ENCODE peak calls at places on chromosome 4, in seven cellular contexts. One of them, this sample, is unnamed.

GRCh38 chr4:72312032-72312650 is 256.9 kb downstream of the ADAMTS3 start:
- DNase-seq in activated T-helper 1 cell treated with Interleukin-2 at 50 U/mL for 16 hours: no peak
- DNase-seq in activated naive CD4-positive, alpha-beta T cell treated with anti-CD3 and anti-CD28 coated beads for 36 hours: no peak
- DNase-seq in Right ventricle myocardium superior: peak; percentile 82
- DNase-seq in germinal center: no peak
- DNase-seq in activated gamma-delta T cell: no peak
- DNase-seq in GM04504: peak; percentile 87
- DNase-seq in this sample: peak; percentile 66

GRCh38 chr4:16293205-16293860 is 67.1 kb upstream of the TAPT1 start:
- DNase-seq in activated T-helper 1 cell treated with Interleukin-2 at 50 U/mL for 16 hours: no peak
- DNase-seq in activated naive CD4-positive, alpha-beta T cell treated with anti-CD3 and anti-CD28 coated beads for 36 hours: no peak
- DNase-seq in Right ventricle myocardium superior: no peak
- DNase-seq in germinal center: no peak
- DNase-seq in activated gamma-delta T cell: no peak
- DNase-seq in GM04504: no peak
- DNase-seq in this sample: no peak

GRCh38 chr4:53744446-53745160 is 153.3 kb upstream of the LNX1 start:
- DNase-seq in activated T-helper 1 cell treated with Interleukin-2 at 50 U/mL for 16 hours: no peak
- DNase-seq in activated naive CD4-positive, alpha-beta T cell treated with anti-CD3 and anti-CD28 coated beads for 36 hours: no peak
- DNase-seq in Right ventricle myocardium superior: no peak
- DNase-seq in germinal center: no peak
- DNase-seq in activated gamma-delta T cell: no peak
- DNase-seq in GM04504: no peak
- DNase-seq in this sample: no peak

GRCh38 chr4:59818656-59819055 is 1381.5 kb upstream of the ADGRL3 start:
- DNase-seq in activated T-helper 1 cell treated with Interleukin-2 at 50 U/mL for 16 hours: no peak
- DNase-seq in activated naive CD4-positive, alpha-beta T cell treated with anti-CD3 and anti-CD28 coated beads for 36 hours: no peak
- DNase-seq in Right ventricle myocardium superior: no peak
- DNase-seq in germinal center: no peak
- DNase-seq in activated gamma-delta T cell: no peak
- DNase-seq in GM04504: no peak
- DNase-seq in this sample: no peak

GRCh38 chr4:105558277-105558676 is 5.9 kb downstream of the ARHGEF38 start:
- DNase-seq in activated T-helper 1 cell treated with Interleukin-2 at 50 U/mL for 16 hours: no peak
- DNase-seq in activated naive CD4-positive, alpha-beta T cell treated with anti-CD3 and anti-CD28 coated beads for 36 hours: no peak
- DNase-seq in Right ventricle myocardium superior: no peak
- DNase-seq in germinal center: no peak
- DNase-seq in activated gamma-delta T cell: no peak
- DNase-seq in GM04504: no peak
- DNase-seq in this sample: no peak

GRCh38 chr4:138182838-138183426 is 59.2 kb downstream of the SLC7A11 start:
- DNase-seq in activated T-helper 1 cell treated with Interleukin-2 at 50 U/mL for 16 hours: no peak
- DNase-seq in activated naive CD4-positive, alpha-beta T cell treated with anti-CD3 and anti-CD28 coated beads for 36 hours: no peak
- DNase-seq in Right ventricle myocardium superior: no peak
- DNase-seq in germinal center: peak; percentile 12
- DNase-seq in activated gamma-delta T cell: no peak
- DNase-seq in GM04504: peak; percentile 18
- DNase-seq in this sample: no peak

GRCh38 chr4:158914178-158914577 is 145.4 kb downstream of the FNIP2 start:
- DNase-seq in activated T-helper 1 cell treated with Interleukin-2 at 50 U/mL for 16 hours: no peak
- DNase-seq in activated naive CD4-positive, alpha-beta T cell treated with anti-CD3 and anti-CD28 coated beads for 36 hours: no peak
- DNase-seq in Right ventricle myocardium superior: no peak
- DNase-seq in germinal center: no peak
- DNase-seq in activated gamma-delta T cell: no peak
- DNase-seq in GM04504: peak; percentile 70
- DNase-seq in this sample: peak; percentile 59

GRCh38 chr4:138035781-138036258 is 206.3 kb downstream of the SLC7A11 start:
- DNase-seq in activated T-helper 1 cell treated with Interleukin-2 at 50 U/mL for 16 hours: no peak
- DNase-seq in activated naive CD4-positive, alpha-beta T cell treated with anti-CD3 and anti-CD28 coated beads for 36 hours: no peak
- DNase-seq in Right ventricle myocardium superior: no peak
- DNase-seq in germinal center: peak; percentile 75
- DNase-seq in activated gamma-delta T cell: no peak
- DNase-seq in GM04504: no peak
- DNase-seq in this sample: peak; percentile 69

GRCh38 chr4:147768113-147768512 is 36.2 kb downstream of the ARHGAP10 start:
- DNase-seq in activated T-helper 1 cell treated with Interleukin-2 at 50 U/mL for 16 hours: no peak
- DNase-seq in activated naive CD4-positive, alpha-beta T cell treated with anti-CD3 and anti-CD28 coated beads for 36 hours: peak; percentile 22
- DNase-seq in Right ventricle myocardium superior: no peak
- DNase-seq in germinal center: no peak
- DNase-seq in activated gamma-delta T cell: no peak
- DNase-seq in GM04504: peak; percentile 61
- DNase-seq in this sample: no peak

GRCh38 chr4:182826391-182826790 is 90.8 kb downstream of the DCTD start:
- DNase-seq in activated T-helper 1 cell treated with Interleukin-2 at 50 U/mL for 16 hours: no peak
- DNase-seq in activated naive CD4-positive, alpha-beta T cell treated with anti-CD3 and anti-CD28 coated beads for 36 hours: peak; percentile 46
- DNase-seq in Right ventricle myocardium superior: no peak
- DNase-seq in germinal center: no peak
- DNase-seq in activated gamma-delta T cell: no peak
- DNase-seq in GM04504: no peak
- DNase-seq in this sample: no peak

GRCh38 chr4:7105261-7105660 is 37.4 kb upstream of the GRPEL1 start:
- DNase-seq in activated T-helper 1 cell treated with Interleukin-2 at 50 U/mL for 16 hours: no peak
- DNase-seq in activated naive CD4-positive, alpha-beta T cell treated with anti-CD3 and anti-CD28 coated beads for 36 hours: no peak
- DNase-seq in Right ventricle myocardium superior: no peak
- DNase-seq in germinal center: no peak
- DNase-seq in activated gamma-delta T cell: no peak
- DNase-seq in GM04504: no peak
- DNase-seq in this sample: no peak

GRCh38 chr4:88528861-88529260 is 5.3 kb upstream of the PYURF start:
- DNase-seq in activated T-helper 1 cell treated with Interleukin-2 at 50 U/mL for 16 hours: no peak
- DNase-seq in activated naive CD4-positive, alpha-beta T cell treated with anti-CD3 and anti-CD28 coated beads for 36 hours: no peak
- DNase-seq in Right ventricle myocardium superior: no peak
- DNase-seq in germinal center: no peak
- DNase-seq in activated gamma-delta T cell: no peak
- DNase-seq in GM04504: no peak
- DNase-seq in this sample: no peak

GRCh38 chr4:74320559-74321118 is 12.4 kb downstream of the EPGN start:
- DNase-seq in activated T-helper 1 cell treated with Interleukin-2 at 50 U/mL for 16 hours: no peak
- DNase-seq in activated naive CD4-positive, alpha-beta T cell treated with anti-CD3 and anti-CD28 coated beads for 36 hours: peak; percentile 56
- DNase-seq in Right ventricle myocardium superior: no peak
- DNase-seq in germinal center: peak; percentile 9
- DNase-seq in activated gamma-delta T cell: no peak
- DNase-seq in GM04504: peak; percentile 18
- DNase-seq in this sample: peak; percentile 33

GRCh38 chr4:3660086-3660927 is 105.9 kb upstream of the ADRA2C start:
- DNase-seq in activated T-helper 1 cell treated with Interleukin-2 at 50 U/mL for 16 hours: no peak
- DNase-seq in activated naive CD4-positive, alpha-beta T cell treated with anti-CD3 and anti-CD28 coated beads for 36 hours: no peak
- DNase-seq in Right ventricle myocardium superior: no peak
- DNase-seq in germinal center: no peak
- DNase-seq in activated gamma-delta T cell: no peak
- DNase-seq in GM04504: no peak
- DNase-seq in this sample: no peak

GRCh38 chr4:155757745-155758265 is 1.0 kb upstream of the GUCY1B1 start:
- DNase-seq in activated T-helper 1 cell treated with Interleukin-2 at 50 U/mL for 16 hours: no peak
- DNase-seq in activated naive CD4-positive, alpha-beta T cell treated with anti-CD3 and anti-CD28 coated beads for 36 hours: no peak
- DNase-seq in Right ventricle myocardium superior: no peak
- DNase-seq in germinal center: no peak
- DNase-seq in activated gamma-delta T cell: no peak
- DNase-seq in GM04504: no peak
- DNase-seq in this sample: no peak

GRCh38 chr4:1715002-1715761 is 3.1 kb upstream of the SLBP start:
- DNase-seq in activated T-helper 1 cell treated with Interleukin-2 at 50 U/mL for 16 hours: no peak
- DNase-seq in activated naive CD4-positive, alpha-beta T cell treated with anti-CD3 and anti-CD28 coated beads for 36 hours: no peak
- DNase-seq in Right ventricle myocardium superior: peak; percentile 51
- DNase-seq in germinal center: peak; percentile 64
- DNase-seq in activated gamma-delta T cell: no peak
- DNase-seq in GM04504: no peak
- DNase-seq in this sample: no peak

GRCh38 chr4:27791640-27792039 is 931.0 kb downstream of the STIM2 start:
- DNase-seq in activated T-helper 1 cell treated with Interleukin-2 at 50 U/mL for 16 hours: no peak
- DNase-seq in activated naive CD4-positive, alpha-beta T cell treated with anti-CD3 and anti-CD28 coated beads for 36 hours: no peak
- DNase-seq in Right ventricle myocardium superior: no peak
- DNase-seq in germinal center: no peak
- DNase-seq in activated gamma-delta T cell: no peak
- DNase-seq in GM04504: no peak
- DNase-seq in this sample: no peak

GRCh38 chr4:87037921-87038320 is 103.1 kb downstream of the AFF1 start:
- DNase-seq in activated T-helper 1 cell treated with Interleukin-2 at 50 U/mL for 16 hours: no peak
- DNase-seq in activated naive CD4-positive, alpha-beta T cell treated with anti-CD3 and anti-CD28 coated beads for 36 hours: no peak
- DNase-seq in Right ventricle myocardium superior: no peak
- DNase-seq in germinal center: no peak
- DNase-seq in activated gamma-delta T cell: no peak
- DNase-seq in GM04504: no peak
- DNase-seq in this sample: no peak

GRCh38 chr4:140330311-140330900 is 43.0 kb upstream of the SCOC start:
- DNase-seq in activated T-helper 1 cell treated with Interleukin-2 at 50 U/mL for 16 hours: no peak
- DNase-seq in activated naive CD4-positive, alpha-beta T cell treated with anti-CD3 and anti-CD28 coated beads for 36 hours: no peak
- DNase-seq in Right ventricle myocardium superior: no peak
- DNase-seq in germinal center: peak; percentile 19
- DNase-seq in activated gamma-delta T cell: no peak
- DNase-seq in GM04504: no peak
- DNase-seq in this sample: no peak

GRCh38 chr4:172683016-172683415 is 485.6 kb upstream of the GALNT7 start:
- DNase-seq in activated T-helper 1 cell treated with Interleukin-2 at 50 U/mL for 16 hours: no peak
- DNase-seq in activated naive CD4-positive, alpha-beta T cell treated with anti-CD3 and anti-CD28 coated beads for 36 hours: no peak
- DNase-seq in Right ventricle myocardium superior: no peak
- DNase-seq in germinal center: no peak
- DNase-seq in activated gamma-delta T cell: no peak
- DNase-seq in GM04504: no peak
- DNase-seq in this sample: no peak

GRCh38 chr4:182914357-182914756 is 2.8 kb downstream of the DCTD start:
- DNase-seq in activated T-helper 1 cell treated with Interleukin-2 at 50 U/mL for 16 hours: no peak
- DNase-seq in activated naive CD4-positive, alpha-beta T cell treated with anti-CD3 and anti-CD28 coated beads for 36 hours: no peak
- DNase-seq in Right ventricle myocardium superior: no peak
- DNase-seq in germinal center: no peak
- DNase-seq in activated gamma-delta T cell: no peak
- DNase-seq in GM04504: no peak
- DNase-seq in this sample: no peak

GRCh38 chr4:10565166-10565780 is 108.0 kb upstream of the ZNF518B start:
- DNase-seq in activated T-helper 1 cell treated with Interleukin-2 at 50 U/mL for 16 hours: no peak
- DNase-seq in activated naive CD4-positive, alpha-beta T cell treated with anti-CD3 and anti-CD28 coated beads for 36 hours: no peak
- DNase-seq in Right ventricle myocardium superior: no peak
- DNase-seq in germinal center: no peak
- DNase-seq in activated gamma-delta T cell: no peak
- DNase-seq in GM04504: no peak
- DNase-seq in this sample: no peak

GRCh38 chr4:185911556-185912064 is 99.6 kb upstream of the SORBS2 start:
- DNase-seq in activated T-helper 1 cell treated with Interleukin-2 at 50 U/mL for 16 hours: no peak
- DNase-seq in activated naive CD4-positive, alpha-beta T cell treated with anti-CD3 and anti-CD28 coated beads for 36 hours: no peak
- DNase-seq in Right ventricle myocardium superior: no peak
- DNase-seq in germinal center: no peak
- DNase-seq in activated gamma-delta T cell: no peak
- DNase-seq in GM04504: no peak
- DNase-seq in this sample: no peak

GRCh38 chr4:98778206-98778605 is 119.8 kb upstream of the TSPAN5 start:
- DNase-seq in activated T-helper 1 cell treated with Interleukin-2 at 50 U/mL for 16 hours: no peak
- DNase-seq in activated naive CD4-positive, alpha-beta T cell treated with anti-CD3 and anti-CD28 coated beads for 36 hours: no peak
- DNase-seq in Right ventricle myocardium superior: no peak
- DNase-seq in germinal center: no peak
- DNase-seq in activated gamma-delta T cell: no peak
- DNase-seq in GM04504: peak; percentile 17
- DNase-seq in this sample: no peak

GRCh38 chr4:3517731-3518510 is 14.3 kb downstream of the LRPAP1 start:
- DNase-seq in activated T-helper 1 cell treated with Interleukin-2 at 50 U/mL for 16 hours: no peak
- DNase-seq in activated naive CD4-positive, alpha-beta T cell treated with anti-CD3 and anti-CD28 coated beads for 36 hours: no peak
- DNase-seq in Right ventricle myocardium superior: peak; percentile 30
- DNase-seq in germinal center: no peak
- DNase-seq in activated gamma-delta T cell: no peak
- DNase-seq in GM04504: no peak
- DNase-seq in this sample: no peak

GRCh38 chr4:67983333-67983732 is 20.0 kb upstream of the TMPRSS11A start:
- DNase-seq in activated T-helper 1 cell treated with Interleukin-2 at 50 U/mL for 16 hours: no peak
- DNase-seq in activated naive CD4-positive, alpha-beta T cell treated with anti-CD3 and anti-CD28 coated beads for 36 hours: no peak
- DNase-seq in Right ventricle myocardium superior: no peak
- DNase-seq in germinal center: no peak
- DNase-seq in activated gamma-delta T cell: no peak
- DNase-seq in GM04504: no peak
- DNase-seq in this sample: peak; percentile 11

GRCh38 chr4:3820016-3820805 is 54.0 kb downstream of the ADRA2C start:
- DNase-seq in activated T-helper 1 cell treated with Interleukin-2 at 50 U/mL for 16 hours: no peak
- DNase-seq in activated naive CD4-positive, alpha-beta T cell treated with anti-CD3 and anti-CD28 coated beads for 36 hours: no peak
- DNase-seq in Right ventricle myocardium superior: peak; percentile 27
- DNase-seq in germinal center: no peak
- DNase-seq in activated gamma-delta T cell: no peak
- DNase-seq in GM04504: no peak
- DNase-seq in this sample: no peak

GRCh38 chr4:91502365-91502764 is 801.4 kb upstream of the GRID2 start:
- DNase-seq in activated T-helper 1 cell treated with Interleukin-2 at 50 U/mL for 16 hours: no peak
- DNase-seq in activated naive CD4-positive, alpha-beta T cell treated with anti-CD3 and anti-CD28 coated beads for 36 hours: no peak
- DNase-seq in Right ventricle myocardium superior: no peak
- DNase-seq in germinal center: no peak
- DNase-seq in activated gamma-delta T cell: no peak
- DNase-seq in GM04504: no peak
- DNase-seq in this sample: peak; percentile 1

GRCh38 chr4:92618968-92619367 is 315.2 kb downstream of the GRID2 start:
- DNase-seq in activated T-helper 1 cell treated with Interleukin-2 at 50 U/mL for 16 hours: no peak
- DNase-seq in activated naive CD4-positive, alpha-beta T cell treated with anti-CD3 and anti-CD28 coated beads for 36 hours: no peak
- DNase-seq in Right ventricle myocardium superior: no peak
- DNase-seq in germinal center: no peak
- DNase-seq in activated gamma-delta T cell: no peak
- DNase-seq in GM04504: no peak
- DNase-seq in this sample: no peak

GRCh38 chr4:169756971-169757574 is 671 bp downstream of the HPF1 start:
- DNase-seq in activated T-helper 1 cell treated with Interleukin-2 at 50 U/mL for 16 hours: no peak
- DNase-seq in activated naive CD4-positive, alpha-beta T cell treated with anti-CD3 and anti-CD28 coated beads for 36 hours: peak; percentile 10
- DNase-seq in Right ventricle myocardium superior: no peak
- DNase-seq in germinal center: peak; percentile 5
- DNase-seq in activated gamma-delta T cell: no peak
- DNase-seq in GM04504: no peak
- DNase-seq in this sample: no peak

GRCh38 chr4:184942447-184943425 is 75.6 kb upstream of the HELT start:
- DNase-seq in activated T-helper 1 cell treated with Interleukin-2 at 50 U/mL for 16 hours: no peak
- DNase-seq in activated naive CD4-positive, alpha-beta T cell treated with anti-CD3 and anti-CD28 coated beads for 36 hours: no peak
- DNase-seq in Right ventricle myocardium superior: no peak
- DNase-seq in germinal center: no peak
- DNase-seq in activated gamma-delta T cell: no peak
- DNase-seq in GM04504: no peak
- DNase-seq in this sample: no peak